ENCODE peak calls at places on chromosomes 3 and 15, in four cellular contexts. N, T, A and S are unnamed samples.
A peak's percentile ranks its signal among the peaks of the same experiment; 100 is the strongest.

GRCh38 chr15:45242289-45242688 is 9.7 kb upstream of the SLC28A2 start:
- DNase-seq in T (no peak), N (no peak), A (peak; percentile 6), S (no peak)

GRCh38 chr3:26920579-26920978 is 298.0 kb downstream of the LRRC3B start:
- DNase-seq in N (no peak), A (peak; percentile 17), T (no peak), S (no peak)

GRCh38 chr15:24848050-24848449 is 106.7 kb upstream of the SNRPN start:
- DNase-seq in T (no peak), A (no peak), N (no peak), S (no peak)

GRCh38 chr3:48408823-48409281 is 21.0 kb downstream of the PLXNB1 start:
- DNase-seq in A (no peak), N (peak; percentile 63), T (no peak), S (no peak)

GRCh38 chr3:31743690-31744089 is 211.0 kb downstream of the STT3B start:
- DNase-seq in N (no peak), T (no peak), A (no peak), S (no peak)

GRCh38 chr15:39327005-39327725 is 253.7 kb upstream of the THBS1 start:
- DNase-seq in N (no peak), T (no peak), A (no peak), S (no peak)

GRCh38 chr3:49100046-49100615 is 4.4 kb downstream of the QARS1 start:
- DNase-seq in T (no peak), A (no peak), N (no peak), S (no peak)

GRCh38 chr15:90419738-90420487 is 31.9 kb downstream of the IQGAP1 start:
- DNase-seq in N (no peak), A (no peak), T (no peak), S (no peak)

GRCh38 chr3:194475978-194476377 is 10.8 kb downstream of the ATP13A3 start:
- DNase-seq in A (no peak), N (no peak), T (no peak), S (no peak)

GRCh38 chr3:51336261-51336660 is 48.8 kb upstream of the MANF start:
- DNase-seq in T (no peak), A (no peak), N (no peak), S (no peak)

GRCh38 chr3:197026481-197026866 is 3.1 kb downstream of the MELTF start:
- DNase-seq in N (peak; percentile 54), A (no peak), T (no peak), S (no peak)

GRCh38 chr3:18946524-18946923 is 201.8 kb upstream of the KCNH8 start:
- DNase-seq in N (no peak), A (peak; percentile 1), T (no peak), S (no peak)

GRCh38 chr3:53884623-53885022 is 2.7 kb upstream of the ACTR8 start:
- DNase-seq in A (no peak), N (no peak), T (no peak), S (no peak)

GRCh38 chr3:26623409-26624208 is 1.0 kb downstream of the LRRC3B start:
- DNase-seq in T (no peak), A (peak; percentile 21), N (no peak), S (no peak)

GRCh38 chr3:136545664-136546266 is 206.4 kb downstream of the STAG1 start:
- DNase-seq in A (no peak), N (no peak), T (no peak), S (no peak)

GRCh38 chr15:65901336-65901735 is 32.0 kb downstream of the RAB11A start:
- DNase-seq in N (no peak), A (no peak), T (no peak), S (no peak)

GRCh38 chr15:92930776-92931175 is 30.7 kb downstream of the CHD2 start:
- DNase-seq in T (no peak), A (no peak), N (no peak), S (no peak)

GRCh38 chr3:194080913-194081800 is 54.8 kb upstream of the HES1 start:
- DNase-seq in A (no peak), N (no peak), T (no peak), S (no peak)

GRCh38 chr3:141795719-141796435 is 32.7 kb downstream of the GRK7 start:
- DNase-seq in N (peak; percentile 79), T (peak; percentile 44), A (no peak), S (peak; percentile 43)

GRCh38 chr3:31011383-31011782 is 116.9 kb upstream of the GADL1 start:
- DNase-seq in N (no peak), A (no peak), T (no peak), S (no peak)

GRCh38 chr3:98875535-98875934 is 26.0 kb downstream of the DCBLD2 start:
- DNase-seq in N (no peak), T (no peak), A (no peak), S (no peak)

GRCh38 chr3:81726735-81727134 is 34.7 kb downstream of the GBE1 start:
- DNase-seq in N (no peak), A (no peak), T (no peak), S (no peak)

GRCh38 chr3:44114142-44114541 is 127.5 kb upstream of the TOPAZ1 start:
- DNase-seq in T (no peak), N (no peak), A (no peak), S (peak; percentile 11)

GRCh38 chr3:148711981-148712666 is 14.4 kb downstream of the AGTR1 start:
- DNase-seq in N (no peak), A (no peak), T (no peak), S (no peak)

GRCh38 chr3:52333869-52334557 is 17.9 kb downstream of the DNAH1 start:
- DNase-seq in N (no peak), A (no peak), T (no peak), S (no peak)

GRCh38 chr15:69403611-69404010 is 10.5 kb upstream of the KIF23 start:
- DNase-seq in A (no peak), T (no peak), N (no peak), S (no peak)

GRCh38 chr3:144677118-144677517 is 705.5 kb downstream of the DIPK2A start:
- DNase-seq in N (no peak), A (no peak), T (no peak), S (no peak)

GRCh38 chr15:74402337-74402839 is 31.4 kb downstream of the SEMA7A start:
- DNase-seq in N (no peak), A (no peak), T (no peak), S (no peak)

GRCh38 chr15:90030376-90030775 is 29.3 kb downstream of the ZNF710 start:
- DNase-seq in A (no peak), N (peak; percentile 56), T (no peak), S (no peak)

GRCh38 chr15:63040509-63040908 is 2.0 kb upstream of the TPM1 start:
- DNase-seq in T (no peak), N (no peak), A (no peak), S (no peak)

GRCh38 chr3:194184265-194184751 is 48.4 kb downstream of the HES1 start:
- DNase-seq in A (peak; percentile 15), T (no peak), N (no peak), S (no peak)

GRCh38 chr15:65344214-65344908 is 33.4 kb downstream of the IGDCC3 start:
- DNase-seq in T (no peak), N (no peak), A (no peak), S (no peak)

GRCh38 chr3:180684807-180685206 is 5.5 kb upstream of the CCDC39 start:
- DNase-seq in A (no peak), T (no peak), N (no peak), S (no peak)

GRCh38 chr3:134430950-134431445 is 54.8 kb downstream of the ANAPC13 start:
- DNase-seq in N (no peak), A (no peak), T (no peak), S (no peak)

GRCh38 chr3:8966150-8966819 is 3.0 kb upstream of the RAD18 start:
- DNase-seq in N (no peak), A (no peak), T (no peak), S (no peak)

GRCh38 chr3:8967553-8967952 is 4.3 kb upstream of the RAD18 start:
- DNase-seq in A (no peak), T (no peak), N (no peak), S (no peak)

GRCh38 chr3:8964436-8965370 is 1.4 kb upstream of the RAD18 start:
- DNase-seq in A (no peak), T (no peak), N (no peak), S (no peak)

GRCh38 chr3:8968375-8968882 is 5.2 kb upstream of the RAD18 start:
- DNase-seq in T (no peak), N (no peak), A (no peak), S (no peak)

GRCh38 chr3:8966820-8967348 is 3.6 kb upstream of the RAD18 start:
- DNase-seq in T (no peak), N (no peak), A (no peak), S (no peak)
- H3K4me3 ChIP-seq in T (no peak overlapping the region), N (no peak overlapping the region), A (no peak overlapping the region), S (no peak overlapping the region)

DNA sequence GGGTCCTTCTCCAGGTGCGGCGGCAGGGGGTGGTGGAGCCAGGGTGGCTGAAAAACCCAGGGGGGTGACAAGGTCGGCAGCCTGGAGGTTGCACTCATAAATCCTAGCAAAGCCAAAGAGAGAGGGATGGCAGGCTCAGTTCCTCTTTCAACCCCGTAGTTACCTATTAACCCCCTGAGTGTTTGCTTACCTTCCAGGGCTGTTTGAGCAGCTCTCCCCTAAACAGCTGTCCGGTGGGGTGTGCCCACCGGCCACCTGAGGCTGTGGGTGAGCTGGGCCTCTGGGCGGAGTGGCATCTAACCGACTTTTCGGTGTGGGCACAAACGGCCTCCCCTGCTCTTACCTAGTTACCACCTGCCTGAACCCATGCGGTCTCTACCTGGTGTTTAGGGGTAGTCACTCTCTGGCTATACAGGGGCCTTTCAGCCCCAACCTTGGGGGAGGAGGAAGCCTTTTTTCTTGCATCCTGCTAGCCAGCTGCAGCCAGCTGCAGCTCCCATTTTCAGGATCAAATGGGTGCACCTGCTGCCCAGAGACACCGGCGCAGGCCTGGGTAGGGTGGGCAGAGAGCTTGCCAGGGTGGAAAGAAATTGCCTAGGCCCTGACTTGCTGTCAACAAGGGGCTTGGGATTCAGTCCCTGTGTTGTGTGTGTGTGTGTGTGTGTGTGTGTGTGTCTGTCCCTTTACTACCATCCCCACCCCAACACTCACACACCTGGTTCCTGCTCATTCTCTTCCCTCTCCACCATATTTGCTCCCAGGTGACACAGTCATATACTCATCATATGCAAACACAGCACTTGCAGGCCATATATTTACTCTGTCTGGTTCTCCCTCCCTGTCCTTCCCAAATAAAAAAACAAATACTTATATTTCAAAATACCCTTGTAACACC is 3.7 kb downstream of the DLL4 start:
- DNase-seq in A (no peak), N (no peak), T (no peak), S (no peak)
- H3K4me1 ChIP-seq in A (peaks cover 38% of the 10 kb centered on the region), N (no peaks in the 10 kb centered on the region), T (peaks cover 4% of the 10 kb centered on the region), S (peaks cover 30% of the 10 kb centered on the region)

DNA sequence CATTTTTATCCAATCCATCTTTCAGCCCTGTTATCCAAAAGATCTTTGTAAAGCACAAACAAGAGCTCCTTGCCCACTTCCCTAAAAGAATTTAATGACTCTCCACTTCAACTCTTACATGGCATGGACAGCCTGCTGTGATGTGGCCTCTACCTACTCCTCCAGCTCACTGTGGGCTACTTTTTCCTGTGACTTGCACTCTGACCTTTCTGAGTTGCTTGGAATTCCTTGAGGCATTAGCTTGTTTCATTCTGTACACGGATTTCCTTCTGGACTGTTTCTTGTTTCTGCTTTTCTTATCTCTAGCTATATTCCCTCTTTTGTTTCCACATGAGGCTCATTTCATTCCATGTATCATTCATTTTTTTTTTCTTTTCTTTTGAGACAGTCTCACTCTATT is 15.2 kb downstream of the QTRT2 start:
- DNase-seq in N (no peak), A (no peak), T (no peak), S (no peak)
- H3K36me3 ChIP-seq in N (peaks cover 70% of the 10 kb centered on the region), A (peaks cover 18% of the 10 kb centered on the region), T (peaks cover 29% of the 10 kb centered on the region), S (peaks cover 81% of the 10 kb centered on the region)

DNA sequence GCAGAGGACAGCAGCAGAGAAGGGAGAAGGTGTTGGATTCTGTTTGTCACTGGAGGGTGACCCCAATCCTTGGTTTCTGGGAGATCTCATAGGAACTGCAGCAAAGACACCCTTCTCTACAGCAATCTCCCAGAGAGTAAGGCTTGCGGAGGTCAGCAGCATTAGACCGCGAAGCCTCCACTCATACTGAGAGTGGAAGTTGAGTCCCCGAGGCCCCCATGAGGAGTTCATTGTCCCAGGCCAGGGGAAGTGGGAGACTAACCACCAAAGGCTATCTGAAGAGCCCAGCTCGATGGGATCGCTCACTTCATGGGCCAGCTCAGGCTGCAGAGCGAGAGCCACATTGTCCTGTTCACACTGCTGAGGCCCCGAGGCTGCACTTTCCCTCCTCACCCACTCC is 44.6 kb downstream of the GLDN start:
- DNase-seq in A (no peak), T (no peak), N (no peak), S (no peak)
- H3K4me3 ChIP-seq in A (no peak overlapping the region), T (no peak overlapping the region), N (no peak overlapping the region), S (no peak overlapping the region)